ENCODE peak calls at places on chromosomes 3 and 15, in seven cellular contexts. P is CD8-positive, alpha-beta memory T cell; V is uterus; B is renal cortical epithelial cell; E is AG20443; M is lung microvascular endothelial cell; G is mucosa of gallbladder. K is an unnamed sample.

GRCh38 chr3:123336441-123336851 is 112.4 kb downstream of the ADCY5 start:
- DNase-seq in P (no peak), E (no peak), B (no peak), V (no peak), G (no peak), M (no peak), K (no peak)

GRCh38 chr15:85709250-85709649 is 85.5 kb downstream of the KLHL25 start:
- DNase-seq in M (no peak), V (no peak), B (no peak), E (no peak), P (no peak), G (no peak), K (no peak)

GRCh38 chr3:142987080-142987700 is 14.2 kb upstream of the U2SURP start:
- DNase-seq in P (peak; percentile 26), E (peak; percentile 49), B (peak; percentile 58), G (no peak), V (no peak), M (peak; percentile 61), K (peak; percentile 61)

GRCh38 chr15:40857601-40858351 is 13.9 kb downstream of the SPINT1 start:
- DNase-seq in B (peak; percentile 43), M (peak; percentile 76), V (peak; percentile 76), G (peak; percentile 83), E (peak; percentile 94), P (peak; percentile 76), K (peak; percentile 53)

GRCh38 chr3:14274999-14275961 is 96.7 kb downstream of the LSM3 start:
- DNase-seq in P (no peak), B (no peak), E (no peak), G (no peak), V (no peak), M (peak; percentile 52), K (peak; percentile 28)

GRCh38 chr3:58422756-58423324 is 10.8 kb downstream of the PDHB start:
- DNase-seq in V (no peak), E (no peak), M (peak; percentile 14), G (no peak), P (no peak), B (peak; percentile 48), K (peak; percentile 38)

GRCh38 chr3:169661567-169662214 is 1.8 kb downstream of the MECOM start:
- DNase-seq in V (no peak), M (peak; percentile 38), P (no peak), B (peak; percentile 9), E (peak; percentile 62), G (no peak), K (no peak)

GRCh38 chr3:146746190-146746589 is 141.0 kb upstream of the PLSCR5 start:
- DNase-seq in M (peak; percentile 44), B (no peak), G (no peak), E (no peak), P (no peak), V (no peak), K (peak; percentile 55)

GRCh38 chr3:185729335-185729715 is 95.5 kb downstream of the IGF2BP2 start:
- DNase-seq in E (peak; percentile 51), M (peak; percentile 92), P (no peak), V (no peak), B (no peak), G (no peak), K (peak; percentile 90)

GRCh38 chr15:86002444-86002843 is 77.2 kb upstream of the AGBL1 start:
- DNase-seq in E (no peak), B (no peak), G (no peak), M (no peak), V (peak; percentile 37), P (no peak), K (no peak)

GRCh38 chr3:52372822-52373504 is 56.8 kb downstream of the DNAH1 start:
- DNase-seq in E (peak; percentile 33), B (no peak), G (no peak), V (no peak), M (peak; percentile 20), P (peak; percentile 34), K (no peak)

GRCh38 chr3:42730294-42730693 is 27.7 kb upstream of the HHATL start:
- DNase-seq in E (no peak), B (no peak), P (no peak), M (no peak), G (no peak), V (no peak), K (no peak)

GRCh38 chr15:25240461-25241021 is 198.3 kb downstream of the UBE3A start:
- DNase-seq in E (no peak), B (no peak), V (no peak), P (no peak), M (no peak), G (no peak), K (no peak)

GRCh38 chr3:171977860-171978259 is 61.5 kb upstream of the FNDC3B start:
- DNase-seq in B (no peak), V (no peak), E (no peak), G (no peak), M (no peak), P (no peak), K (no peak)

GRCh38 chr3:16888785-16889607 is 4.2 kb downstream of the PLCL2 start:
- DNase-seq in V (no peak), G (no peak), P (peak; percentile 47), B (peak; percentile 48), M (no peak), E (no peak), K (no peak)